ENCODE peak calls at places on chromosomes 16 and 17, in six cellular contexts. One of them, this sample, is unnamed.

GRCh38 chr16:70709961-70710360 is 24.1 kb upstream of the MTSS2 start:
- DNase-seq in esophagus muscularis mucosa: no peak
- DNase-seq in anterior cingulate cortex: no peak
- DNase-seq in breast epithelium: no peak
- DNase-seq in stomach: no peak
- DNase-seq in kidney epithelial cell: no peak
- DNase-seq in this sample: no peak

GRCh38 chr17:83176956-83177583 is 97.7 kb downstream of the METRNL start:
- DNase-seq in breast epithelium: peak; percentile 7
- DNase-seq in esophagus muscularis mucosa: peak; percentile 83
- DNase-seq in anterior cingulate cortex: no peak
- DNase-seq in stomach: no peak
- DNase-seq in kidney epithelial cell: no peak
- DNase-seq in this sample: no peak

GRCh38 chr17:65634533-65634932 is 73.1 kb upstream of the AXIN2 start:
- DNase-seq in anterior cingulate cortex: no peak
- DNase-seq in esophagus muscularis mucosa: no peak
- DNase-seq in stomach: peak; percentile 46
- DNase-seq in breast epithelium: no peak
- DNase-seq in kidney epithelial cell: no peak
- DNase-seq in this sample: peak; percentile 17

GRCh38 chr16:3173892-3174617 is 13.9 kb upstream of the OR1F1 start:
- DNase-seq in stomach: no peak
- DNase-seq in kidney epithelial cell: no peak
- DNase-seq in anterior cingulate cortex: no peak
- DNase-seq in esophagus muscularis mucosa: no peak
- DNase-seq in breast epithelium: no peak
- DNase-seq in this sample: peak; percentile 27

GRCh38 chr17:19592316-19592715 is 56.2 kb upstream of the ALDH3A2 start:
- DNase-seq in kidney epithelial cell: no peak
- DNase-seq in breast epithelium: no peak
- DNase-seq in esophagus muscularis mucosa: no peak
- DNase-seq in stomach: no peak
- DNase-seq in anterior cingulate cortex: no peak
- DNase-seq in this sample: no peak

GRCh38 chr17:51951737-51952136 is 206.8 kb downstream of the CA10 start:
- DNase-seq in breast epithelium: no peak
- DNase-seq in esophagus muscularis mucosa: no peak
- DNase-seq in stomach: no peak
- DNase-seq in anterior cingulate cortex: no peak
- DNase-seq in kidney epithelial cell: no peak
- DNase-seq in this sample: no peak

GRCh38 chr16:69662901-69663300 is 63.5 kb downstream of the NQO1 start:
- DNase-seq in stomach: no peak
- DNase-seq in breast epithelium: no peak
- DNase-seq in kidney epithelial cell: no peak
- DNase-seq in anterior cingulate cortex: no peak
- DNase-seq in esophagus muscularis mucosa: no peak
- DNase-seq in this sample: no peak

GRCh38 chr17:81330884-81331245 is 35.8 kb upstream of the SLC38A10 start:
- DNase-seq in esophagus muscularis mucosa: no peak
- DNase-seq in anterior cingulate cortex: no peak
- DNase-seq in kidney epithelial cell: no peak
- DNase-seq in breast epithelium: no peak
- DNase-seq in stomach: no peak
- DNase-seq in this sample: no peak

GRCh38 chr16:24504467-24505345 is 34.7 kb upstream of the RBBP6 start:
- DNase-seq in breast epithelium: no peak
- DNase-seq in kidney epithelial cell: peak; percentile 7
- DNase-seq in anterior cingulate cortex: peak; percentile 33
- DNase-seq in esophagus muscularis mucosa: no peak
- DNase-seq in stomach: peak; percentile 38
- DNase-seq in this sample: peak; percentile 11

GRCh38 chr17:49687878-49688491 is 10.1 kb upstream of the SPOP start:
- DNase-seq in kidney epithelial cell: no peak
- DNase-seq in stomach: no peak
- DNase-seq in breast epithelium: no peak
- DNase-seq in anterior cingulate cortex: no peak
- DNase-seq in esophagus muscularis mucosa: no peak
- DNase-seq in this sample: no peak

GRCh38 chr17:38911081-38911730 is 14.2 kb upstream of the LASP1NB start:
- DNase-seq in stomach: no peak
- DNase-seq in esophagus muscularis mucosa: no peak
- DNase-seq in anterior cingulate cortex: no peak
- DNase-seq in breast epithelium: no peak
- DNase-seq in kidney epithelial cell: no peak
- DNase-seq in this sample: no peak

GRCh38 chr17:56727876-56728617 is 105.7 kb downstream of the C17orf67 start:
- DNase-seq in anterior cingulate cortex: no peak
- DNase-seq in kidney epithelial cell: no peak
- DNase-seq in stomach: no peak
- DNase-seq in breast epithelium: peak; percentile 18
- DNase-seq in esophagus muscularis mucosa: no peak
- DNase-seq in this sample: no peak

GRCh38 chr17:76368545-76368944 is 14.8 kb upstream of the PRPSAP1 start:
- DNase-seq in anterior cingulate cortex: no peak
- DNase-seq in esophagus muscularis mucosa: no peak
- DNase-seq in breast epithelium: no peak
- DNase-seq in stomach: no peak
- DNase-seq in kidney epithelial cell: no peak
- DNase-seq in this sample: no peak

GRCh38 chr16:65663774-65664173 is 541.9 kb upstream of the CDH11 start:
- DNase-seq in anterior cingulate cortex: no peak
- DNase-seq in stomach: no peak
- DNase-seq in kidney epithelial cell: no peak
- DNase-seq in esophagus muscularis mucosa: no peak
- DNase-seq in breast epithelium: no peak
- DNase-seq in this sample: no peak

This sample was measured in COR-L47.